ENCODE peak calls at places on chromosomes 12 and 14, in four cellular contexts. R, W, P and Z are unnamed samples.

GRCh38 chr14:68851078-68851477 is 58.2 kb upstream of the ZFP36L1 start:
- DNase-seq in W (no peak), P (no peak), R (no peak), Z (no peak)

GRCh38 chr14:32469388-32470160 is 140.5 kb downstream of the AKAP6 start:
- DNase-seq in W (peak; percentile 63), R (peak; percentile 29), P (peak; percentile 26), Z (peak; percentile 5)

GRCh38 chr12:26514364-26514763 is 318.6 kb downstream of the ITPR2 start:
- DNase-seq in P (no peak), W (no peak), R (no peak), Z (no peak)

GRCh38 chr12:3489057-3489456 is 1.9 kb upstream of the PRMT8 start:
- DNase-seq in P (no peak), R (no peak), W (no peak), Z (no peak)

GRCh38 chr12:59548930-59549329 is 46.9 kb upstream of the SLC16A7 start:
- DNase-seq in R (no peak), P (no peak), W (no peak), Z (no peak)

GRCh38 chr14:68269136-68269535 is 449.6 kb downstream of the RAD51B start:
- DNase-seq in R (no peak), P (no peak), W (no peak), Z (no peak)

GRCh38 chr14:91417983-91418386 is 365 bp upstream of the CCDC88C start:
- DNase-seq in R (peak; percentile 64), P (peak; percentile 32), W (peak; percentile 39), Z (no peak)

GRCh38 chr14:36773136-36773540 is 111.5 kb downstream of the PAX9 start:
- DNase-seq in P (peak; percentile 33), W (peak; percentile 51), R (peak; percentile 71), Z (no peak)

GRCh38 chr12:41605528-41606295 is 417.6 kb downstream of the PDZRN4 start:
- DNase-seq in R (no peak), P (no peak), W (no peak), Z (no peak)

GRCh38 chr14:63544641-63545234 is 1.6 kb upstream of the PPP2R5E start:
- DNase-seq in P (no peak), W (no peak), R (peak; percentile 21), Z (no peak)

GRCh38 chr12:100031821-100032220 is 47.1 kb upstream of the ANKS1B start:
- DNase-seq in P (no peak), R (no peak), W (no peak), Z (no peak)

GRCh38 chr12:116361404-116362223 is 84.1 kb upstream of the MED13L start:
- DNase-seq in R (no peak), P (no peak), W (no peak), Z (no peak)

GRCh38 chr12:106871477-106871876 is 84.2 kb upstream of the TMEM263 start:
- DNase-seq in W (no peak), P (no peak), R (no peak), Z (no peak)

GRCh38 chr14:86646688-86647687 is 1117.0 kb downstream of the FLRT2 start:
- DNase-seq in W (peak; percentile 4), R (no peak), P (no peak), Z (no peak)

GRCh38 chr14:100297320-100298300 is 8.6 kb downstream of the SLC25A29 start:
- DNase-seq in W (no peak), P (no peak), R (peak; percentile 33), Z (no peak)

GRCh38 chr12:422526-422925 is 21.1 kb downstream of the CCDC77 start:
- DNase-seq in W (no peak), R (no peak), P (no peak), Z (no peak)

GRCh38 chr12:3468329-3468728 is 22.7 kb upstream of the PRMT8 start:
- DNase-seq in R (no peak), P (no peak), W (no peak), Z (no peak)

GRCh38 chr12:71972441-71973074 is 33.9 kb downstream of the TPH2 start:
- DNase-seq in W (no peak), R (no peak), P (no peak), Z (no peak)

GRCh38 chr12:89817501-89818226 is 109.0 kb upstream of the ATP2B1 start:
- DNase-seq in R (no peak), W (no peak), P (no peak), Z (no peak)

GRCh38 chr12:124599074-124599999 is 31.9 kb upstream of the NCOR2 start:
- DNase-seq in R (no peak), P (no peak), W (no peak), Z (no peak)

GRCh38 chr12:27711312-27711682 is 665 bp downstream of the MRPS35 start:
- DNase-seq in P (no peak), R (peak; percentile 56), W (no peak), Z (no peak)

GRCh38 chr14:32941668-32942065 is 3.0 kb downstream of the NPAS3 start:
- DNase-seq in R (no peak), P (no peak), W (no peak), Z (no peak)

GRCh38 chr14:102506599-102506871 is 3.0 kb downstream of the ANKRD9 start:
- DNase-seq in P (no peak), W (no peak), R (no peak), Z (no peak)

GRCh38 chr14:104536942-104537612 is 42.5 kb upstream of the C14orf180 start:
- DNase-seq in W (no peak), P (peak; percentile 12), R (no peak), Z (no peak)

GRCh38 chr12:84455598-84455997 is 457.0 kb downstream of the SLC6A15 start:
- DNase-seq in P (no peak), R (no peak), W (no peak), Z (no peak)

GRCh38 chr12:101459642-101460346 is 15.3 kb upstream of the SPIC start:
- DNase-seq in R (peak; percentile 12), P (peak; percentile 59), W (peak; percentile 74), Z (peak; percentile 74)
- H3K27ac ChIP-seq in R (no peak overlapping the region), P (peak overlapping the region; percentile 45), W (no peak overlapping the region), Z (no peak overlapping the region)

GRCh38 chr14:76152333-76152681 is 585 bp downstream of the GPATCH2L start:
- DNase-seq in R (peak; percentile 82), W (peak; percentile 60), P (peak; percentile 37), Z (no peak)
- TF ChIP-seq TCF7L2 in R (no peak), W (no peak), P (no peak), Z (no peak)

GRCh38 chr14:50814161-50814560 is 16.8 kb downstream of the NIN start:
- DNase-seq in P (no peak), W (no peak), R (no peak), Z (no peak)

GRCh38 chr14:50812180-50812579 is 18.8 kb downstream of the NIN start:
- DNase-seq in P (no peak), W (no peak), R (no peak), Z (no peak)

GRCh38 chr14:50812856-50813543 is 18.0 kb downstream of the NIN start:
- DNase-seq in P (no peak), W (no peak), R (no peak), Z (no peak)

GRCh38 chr14:50816419-50817047 is 14.4 kb downstream of the NIN start:
- DNase-seq in W (peak; percentile 34), P (no peak), R (no peak), Z (no peak)

GRCh38 chr14:50813544-50813863 is 17.5 kb downstream of the NIN start:
- DNase-seq in W (no peak), R (no peak), P (no peak), Z (no peak)
- H3K27ac ChIP-seq in W (no peak overlapping the region), R (no peak overlapping the region), P (no peak overlapping the region), Z (no peak overlapping the region)

GRCh38 chr12:6430124-6430989 is 14.4 kb upstream of the CD27 start:
- DNase-seq in R (peak; percentile 86), W (peak; percentile 72), P (peak; percentile 76), Z (peak; percentile 56)
- TF ChIP-seq TCF7L2 in R (no peak), W (no peak), P (no peak), Z (no peak)

GRCh38 chr12:112175361-112176155 is 50.2 kb downstream of the TRAFD1 start:
- DNase-seq in R (no peak), W (no peak), P (no peak), Z (no peak)

GRCh38 chr12:112178796-112179195 is 53.4 kb downstream of the TRAFD1 start:
- DNase-seq in R (no peak), W (no peak), P (no peak), Z (no peak)

GRCh38 chr12:112179341-112179740 is 54.0 kb downstream of the TRAFD1 start:
- DNase-seq in W (no peak), P (no peak), R (no peak), Z (no peak)

GRCh38 chr12:112179936-112180335 is 54.6 kb downstream of the TRAFD1 start:
- DNase-seq in R (no peak), P (no peak), W (no peak), Z (no peak)

GRCh38 chr12:112176321-112177010 is 51.1 kb downstream of the TRAFD1 start:
- DNase-seq in P (no peak), W (no peak), R (no peak), Z (no peak)
- H3K27ac ChIP-seq in P (no peak overlapping the region), W (no peak overlapping the region), R (no peak overlapping the region), Z (no peak overlapping the region)

GRCh38 chr12:122813310-122813713 is 21.9 kb upstream of the HIP1R start:
- DNase-seq in W (no peak), R (no peak), P (no peak), Z (no peak)
- TF ChIP-seq TCF7L2 in W (no peak), R (no peak), P (no peak), Z (no peak)

GRCh38 chr12:96193725-96194571 is at the start of gene ELK3:
- DNase-seq in P (no peak), W (peak; percentile 50), R (peak; percentile 71), Z (no peak)
- H3K27ac ChIP-seq in P (peak within 1 kb of the TSS; percentile 94), W (no peak within 1 kb of the TSS), R (peak within 1 kb of the TSS; percentile 37), Z (peak within 1 kb of the TSS; percentile 87)

GRCh38 chr12:15274561-15274967 is 47.7 kb upstream of the PTPRO start:
- DNase-seq in R (no peak), P (no peak), W (no peak), Z (no peak)

GRCh38 chr12:15273896-15274295 is 48.4 kb upstream of the PTPRO start:
- DNase-seq in W (no peak), R (no peak), P (no peak), Z (no peak)

GRCh38 chr12:15265868-15266267 is 44.7 kb upstream of the RERG start:
- DNase-seq in W (no peak), R (no peak), P (no peak), Z (no peak)

DNA sequence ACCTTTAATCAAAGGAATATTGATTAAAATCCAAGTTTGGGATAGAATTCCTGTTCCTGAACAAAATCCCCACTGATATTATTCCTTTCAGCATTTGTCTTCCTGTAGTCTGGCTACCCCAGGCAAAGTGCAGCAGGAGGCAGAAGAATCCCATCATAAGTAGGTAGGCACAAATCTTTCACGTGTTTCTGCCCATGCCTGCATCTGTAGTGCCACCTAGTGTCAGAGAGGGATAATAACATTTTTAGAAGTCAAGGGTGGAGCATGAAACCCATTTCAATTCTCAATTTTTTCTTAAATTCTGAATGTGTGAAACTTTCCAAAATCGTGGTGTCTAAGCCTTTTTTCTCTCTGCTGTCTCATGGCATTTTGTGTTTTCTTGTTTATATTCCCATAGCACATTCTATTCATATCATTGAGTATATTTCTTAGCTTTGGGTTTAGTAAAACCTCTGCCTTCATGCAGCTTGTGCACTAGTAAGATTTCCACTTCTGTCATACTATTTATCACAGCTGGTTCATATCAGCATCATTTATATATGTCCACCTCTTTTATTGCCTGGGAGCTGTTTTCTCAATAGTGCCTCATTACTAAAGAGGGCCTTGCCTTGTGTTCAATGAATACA is 47.8 kb upstream of the RERG start:
- DNase-seq in R (peak; percentile 51), P (peak; percentile 62), W (peak; percentile 64), Z (peak; percentile 22)
- TF ChIP-seq TCF7L2 in R (no peak), P (no peak), W (no peak), Z (no peak)